ENCODE peak calls at places on chromosomes 13 and 19, in four cellular contexts. R is mesothelial cell of epicardium, H is neural crest cell, N is NCI-H2029. S is an unnamed sample.
A peak's percentile ranks its signal among the peaks of the same experiment; 100 is the strongest.

GRCh38 chr13:110227416-110227815 is 79.5 kb downstream of the COL4A1 start:
- DNase-seq in R (no peak), H (no peak), N (no peak), S (no peak)

GRCh38 chr19:33429891-33430673 is 56.6 kb downstream of the CEBPG start:
- DNase-seq in R (peak; percentile 1), H (no peak), N (no peak), S (no peak)

GRCh38 chr19:12778020-12778904 is 2.9 kb upstream of the HOOK2 start:
- DNase-seq in R (no peak), H (peak; percentile 40), N (peak; percentile 65), S (peak; percentile 64)

GRCh38 chr13:30846311-30846710 is 59.8 kb upstream of the MEDAG start:
- DNase-seq in R (no peak), H (no peak), N (no peak), S (no peak)

GRCh38 chr19:58544591-58545285 is 874 bp downstream of the TRIM28 start:
- DNase-seq in R (peak; percentile 74), H (peak; percentile 71), N (no peak), S (no peak)

GRCh38 chr19:13707901-13708300 is 56.4 kb upstream of the MRI1 start:
- DNase-seq in R (no peak), H (no peak), N (no peak), S (no peak)

GRCh38 chr19:14006766-14007562 is 844 bp upstream of the RFX1 start:
- DNase-seq in R (peak; percentile 84), H (peak; percentile 90), N (no peak), S (no peak)

GRCh38 chr13:105327727-105328126 is 1207.7 kb downstream of the EFNB2 start:
- DNase-seq in R (no peak), H (no peak), N (no peak), S (peak; percentile 9)

GRCh38 chr13:113224486-113224885 is 15.1 kb downstream of the CUL4A start:
- DNase-seq in R (no peak), H (no peak), N (no peak), S (no peak)

GRCh38 chr13:112198611-112199010 is 131.7 kb downstream of the SOX1 start:
- DNase-seq in R (no peak), H (no peak), N (no peak), S (no peak)

GRCh38 chr19:4660181-4660791 is 9.9 kb downstream of the MYDGF start:
- DNase-seq in R (no peak), H (no peak), N (no peak), S (no peak)

GRCh38 chr13:26983533-26984315 is 187.9 kb downstream of the USP12 start:
- DNase-seq in R (no peak), H (no peak), N (no peak), S (no peak)

GRCh38 chr13:80408270-80408669 is 67.3 kb upstream of the SPRY2 start:
- DNase-seq in R (no peak), H (no peak), N (no peak), S (no peak)

GRCh38 chr13:73820285-73820684 is 313.9 kb downstream of the KLF12 start:
- DNase-seq in R (no peak), H (no peak), N (no peak), S (no peak)

GRCh38 chr13:33994826-33995502 is 177.0 kb downstream of the RFC3 start:
- DNase-seq in R (no peak), H (no peak), N (no peak), S (no peak)

GRCh38 chr19:33214621-33215020 is 11.0 kb downstream of the SLC7A10 start:
- DNase-seq in R (no peak), H (peak; percentile 37), N (peak; percentile 11), S (peak; percentile 20)

GRCh38 chr19:7492142-7493055 is 3.6 kb upstream of the PEX11G start:
- DNase-seq in R (no peak), H (no peak), N (no peak), S (no peak)

S was measured in DMS153.